ENCODE peak calls at places on chromosomes 2 and 18, in ten cellular contexts. One of them, this sample, is unnamed.

GRCh38 chr18:49664086-49664890 is 102.4 kb downstream of the LIPG start:
- DNase-seq in body of pancreas: no peak
- DNase-seq in GM12892: no peak
- DNase-seq in sigmoid colon: peak; percentile 77
- DNase-seq in right lobe of liver: no peak
- DNase-seq in heart left ventricle: peak; percentile 63
- DNase-seq in ovary: peak; percentile 27
- DNase-seq in upper lobe of left lung: no peak
- DNase-seq in uterus: peak; percentile 41
- DNase-seq in GM12891: no peak
- DNase-seq in this sample: no peak

GRCh38 chr18:47075098-47075883 is 39.9 kb upstream of the ELOA2 start:
- DNase-seq in body of pancreas: no peak
- DNase-seq in GM12892: no peak
- DNase-seq in sigmoid colon: no peak
- DNase-seq in right lobe of liver: no peak
- DNase-seq in heart left ventricle: no peak
- DNase-seq in ovary: no peak
- DNase-seq in upper lobe of left lung: no peak
- DNase-seq in uterus: no peak
- DNase-seq in GM12891: no peak
- DNase-seq in this sample: no peak

GRCh38 chr2:213545481-213545880 is 261.2 kb downstream of the SPAG16 start:
- DNase-seq in body of pancreas: no peak
- DNase-seq in GM12892: no peak
- DNase-seq in sigmoid colon: no peak
- DNase-seq in right lobe of liver: no peak
- DNase-seq in heart left ventricle: no peak
- DNase-seq in ovary: no peak
- DNase-seq in upper lobe of left lung: no peak
- DNase-seq in uterus: no peak
- DNase-seq in GM12891: no peak
- DNase-seq in this sample: no peak

GRCh38 chr18:70420151-70420898 is 131.5 kb downstream of the SOCS6 start:
- DNase-seq in body of pancreas: peak; percentile 31
- DNase-seq in GM12892: no peak
- DNase-seq in sigmoid colon: no peak
- DNase-seq in right lobe of liver: no peak
- DNase-seq in heart left ventricle: no peak
- DNase-seq in ovary: no peak
- DNase-seq in upper lobe of left lung: no peak
- DNase-seq in uterus: no peak
- DNase-seq in GM12891: no peak
- DNase-seq in this sample: no peak

GRCh38 chr2:119059287-119059686 is 99.3 kb downstream of the C1QL2 start:
- DNase-seq in body of pancreas: no peak
- DNase-seq in GM12892: no peak
- DNase-seq in sigmoid colon: no peak
- DNase-seq in right lobe of liver: no peak
- DNase-seq in heart left ventricle: no peak
- DNase-seq in ovary: no peak
- DNase-seq in upper lobe of left lung: no peak
- DNase-seq in uterus: no peak
- DNase-seq in GM12891: no peak
- DNase-seq in this sample: no peak

GRCh38 chr18:49112031-49112430 is 161.3 kb upstream of the SMAD7 start:
- DNase-seq in body of pancreas: no peak
- DNase-seq in GM12892: no peak
- DNase-seq in sigmoid colon: no peak
- DNase-seq in right lobe of liver: no peak
- DNase-seq in heart left ventricle: no peak
- DNase-seq in ovary: no peak
- DNase-seq in upper lobe of left lung: no peak
- DNase-seq in uterus: no peak
- DNase-seq in GM12891: no peak
- DNase-seq in this sample: no peak

GRCh38 chr2:197596751-197597150 is 78.6 kb downstream of the RFTN2 start:
- DNase-seq in body of pancreas: no peak
- DNase-seq in GM12892: no peak
- DNase-seq in sigmoid colon: no peak
- DNase-seq in right lobe of liver: no peak
- DNase-seq in heart left ventricle: no peak
- DNase-seq in ovary: no peak
- DNase-seq in upper lobe of left lung: no peak
- DNase-seq in uterus: no peak
- DNase-seq in GM12891: no peak
- DNase-seq in this sample: no peak

GRCh38 chr2:33093293-33093692 is 146.5 kb downstream of the LTBP1 start:
- DNase-seq in body of pancreas: no peak
- DNase-seq in GM12892: no peak
- DNase-seq in sigmoid colon: no peak
- DNase-seq in right lobe of liver: no peak
- DNase-seq in heart left ventricle: no peak
- DNase-seq in ovary: no peak
- DNase-seq in upper lobe of left lung: no peak
- DNase-seq in uterus: no peak
- DNase-seq in GM12891: no peak
- DNase-seq in this sample: no peak

GRCh38 chr18:26091047-26091630 is 726 bp upstream of the SS18 start:
- DNase-seq in body of pancreas: peak; percentile 63
- DNase-seq in GM12892: no peak
- DNase-seq in sigmoid colon: peak; percentile 88
- DNase-seq in right lobe of liver: peak; percentile 91
- DNase-seq in heart left ventricle: no peak
- DNase-seq in ovary: peak; percentile 71
- DNase-seq in upper lobe of left lung: no peak
- DNase-seq in uterus: peak; percentile 59
- DNase-seq in GM12891: no peak
- DNase-seq in this sample: peak; percentile 91

GRCh38 chr2:73998451-73998850 is 13.7 kb downstream of the TET3 start:
- DNase-seq in body of pancreas: no peak
- DNase-seq in GM12892: no peak
- DNase-seq in sigmoid colon: no peak
- DNase-seq in right lobe of liver: no peak
- DNase-seq in heart left ventricle: no peak
- DNase-seq in ovary: no peak
- DNase-seq in upper lobe of left lung: no peak
- DNase-seq in uterus: no peak
- DNase-seq in GM12891: no peak
- DNase-seq in this sample: no peak

GRCh38 chr2:30252723-30253688 is 21.7 kb downstream of the LBH start:
- DNase-seq in body of pancreas: peak; percentile 87
- DNase-seq in GM12892: no peak
- DNase-seq in sigmoid colon: no peak
- DNase-seq in right lobe of liver: no peak
- DNase-seq in heart left ventricle: peak; percentile 58
- DNase-seq in ovary: peak; percentile 59
- DNase-seq in upper lobe of left lung: peak; percentile 80
- DNase-seq in uterus: peak; percentile 77
- DNase-seq in GM12891: no peak
- DNase-seq in this sample: no peak

GRCh38 chr2:233164117-233164516 is 87.4 kb upstream of the ATG16L1 start:
- DNase-seq in body of pancreas: no peak
- DNase-seq in GM12892: no peak
- DNase-seq in sigmoid colon: no peak
- DNase-seq in right lobe of liver: no peak
- DNase-seq in heart left ventricle: no peak
- DNase-seq in ovary: no peak
- DNase-seq in upper lobe of left lung: no peak
- DNase-seq in uterus: no peak
- DNase-seq in GM12891: no peak
- DNase-seq in this sample: no peak

GRCh38 chr18:9851511-9851910 is 34.3 kb upstream of the TXNDC2 start:
- DNase-seq in body of pancreas: peak; percentile 27
- DNase-seq in GM12892: no peak
- DNase-seq in sigmoid colon: no peak
- DNase-seq in right lobe of liver: no peak
- DNase-seq in heart left ventricle: no peak
- DNase-seq in ovary: no peak
- DNase-seq in upper lobe of left lung: no peak
- DNase-seq in uterus: no peak
- DNase-seq in GM12891: no peak
- DNase-seq in this sample: no peak

GRCh38 chr18:9848170-9848854 is 37.5 kb upstream of the TXNDC2 start:
- DNase-seq in body of pancreas: no peak
- DNase-seq in GM12892: no peak
- DNase-seq in sigmoid colon: no peak
- DNase-seq in right lobe of liver: no peak
- DNase-seq in heart left ventricle: no peak
- DNase-seq in ovary: no peak
- DNase-seq in upper lobe of left lung: no peak
- DNase-seq in uterus: no peak
- DNase-seq in GM12891: no peak
- DNase-seq in this sample: no peak

GRCh38 chr18:9850297-9850696 is 35.5 kb upstream of the TXNDC2 start:
- DNase-seq in body of pancreas: no peak
- DNase-seq in GM12892: no peak
- DNase-seq in sigmoid colon: no peak
- DNase-seq in right lobe of liver: no peak
- DNase-seq in heart left ventricle: no peak
- DNase-seq in ovary: no peak
- DNase-seq in upper lobe of left lung: no peak
- DNase-seq in uterus: no peak
- DNase-seq in GM12891: no peak
- DNase-seq in this sample: no peak

GRCh38 chr18:9852266-9853081 is 33.3 kb upstream of the TXNDC2 start:
- DNase-seq in body of pancreas: no peak
- DNase-seq in GM12892: no peak
- DNase-seq in sigmoid colon: no peak
- DNase-seq in right lobe of liver: no peak
- DNase-seq in heart left ventricle: no peak
- DNase-seq in ovary: no peak
- DNase-seq in upper lobe of left lung: no peak
- DNase-seq in uterus: no peak
- DNase-seq in GM12891: no peak
- DNase-seq in this sample: no peak

GRCh38 chr18:9849407-9849961 is 36.3 kb upstream of the TXNDC2 start:
- DNase-seq in body of pancreas: peak; percentile 67
- DNase-seq in GM12892: no peak
- DNase-seq in sigmoid colon: peak; percentile 82
- DNase-seq in right lobe of liver: peak; percentile 69
- DNase-seq in heart left ventricle: peak; percentile 43
- DNase-seq in ovary: no peak
- DNase-seq in upper lobe of left lung: no peak
- DNase-seq in uterus: no peak
- DNase-seq in GM12891: no peak
- DNase-seq in this sample: peak; percentile 61
- TF ChIP-seq POLR2A in body of pancreas: peak; percentile 26
- TF ChIP-seq POLR2A in GM12892: no peak
- TF ChIP-seq POLR2A in sigmoid colon: no peak
- TF ChIP-seq POLR2A in right lobe of liver: peak; percentile 25
- TF ChIP-seq POLR2A in heart left ventricle: no peak
- TF ChIP-seq POLR2A in ovary: no peak
- TF ChIP-seq POLR2A in upper lobe of left lung: no peak
- TF ChIP-seq POLR2A in uterus: no peak
- TF ChIP-seq POLR2A in GM12891: no peak
- TF ChIP-seq POLR2A in this sample: no peak

DNA sequence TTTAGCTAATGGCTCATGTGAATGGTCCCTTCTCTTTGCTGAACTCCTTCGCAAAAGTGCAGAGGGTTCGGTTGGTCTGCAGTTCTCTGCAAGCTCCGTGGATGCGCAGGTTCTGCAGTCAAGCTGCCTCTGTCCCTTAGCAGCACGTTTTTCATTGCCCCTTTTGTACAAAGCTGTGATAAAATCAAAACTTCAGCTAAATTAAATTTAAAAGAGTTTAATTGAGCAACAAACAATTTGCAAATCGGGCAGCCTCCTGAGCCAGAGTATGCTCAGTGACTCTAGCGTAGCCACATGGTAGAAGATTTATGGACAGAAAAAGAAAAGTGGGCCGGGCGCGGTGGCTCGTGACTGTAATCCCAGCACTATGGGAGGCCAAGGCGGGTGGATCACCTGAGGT is 18.8 kb downstream of the TSN start:
- DNase-seq in body of pancreas: no peak
- DNase-seq in GM12892: no peak
- DNase-seq in sigmoid colon: no peak
- DNase-seq in right lobe of liver: no peak
- DNase-seq in heart left ventricle: no peak
- DNase-seq in ovary: no peak
- DNase-seq in upper lobe of left lung: no peak
- DNase-seq in uterus: no peak
- DNase-seq in GM12891: no peak
- DNase-seq in this sample: no peak
- TF ChIP-seq POLR2A in body of pancreas: no peak
- TF ChIP-seq POLR2A in GM12892: no peak
- TF ChIP-seq POLR2A in sigmoid colon: no peak
- TF ChIP-seq POLR2A in right lobe of liver: no peak
- TF ChIP-seq POLR2A in heart left ventricle: no peak
- TF ChIP-seq POLR2A in ovary: no peak
- TF ChIP-seq POLR2A in upper lobe of left lung: no peak
- TF ChIP-seq POLR2A in uterus: no peak
- TF ChIP-seq POLR2A in GM12891: no peak
- TF ChIP-seq POLR2A in this sample: no peak

DNA sequence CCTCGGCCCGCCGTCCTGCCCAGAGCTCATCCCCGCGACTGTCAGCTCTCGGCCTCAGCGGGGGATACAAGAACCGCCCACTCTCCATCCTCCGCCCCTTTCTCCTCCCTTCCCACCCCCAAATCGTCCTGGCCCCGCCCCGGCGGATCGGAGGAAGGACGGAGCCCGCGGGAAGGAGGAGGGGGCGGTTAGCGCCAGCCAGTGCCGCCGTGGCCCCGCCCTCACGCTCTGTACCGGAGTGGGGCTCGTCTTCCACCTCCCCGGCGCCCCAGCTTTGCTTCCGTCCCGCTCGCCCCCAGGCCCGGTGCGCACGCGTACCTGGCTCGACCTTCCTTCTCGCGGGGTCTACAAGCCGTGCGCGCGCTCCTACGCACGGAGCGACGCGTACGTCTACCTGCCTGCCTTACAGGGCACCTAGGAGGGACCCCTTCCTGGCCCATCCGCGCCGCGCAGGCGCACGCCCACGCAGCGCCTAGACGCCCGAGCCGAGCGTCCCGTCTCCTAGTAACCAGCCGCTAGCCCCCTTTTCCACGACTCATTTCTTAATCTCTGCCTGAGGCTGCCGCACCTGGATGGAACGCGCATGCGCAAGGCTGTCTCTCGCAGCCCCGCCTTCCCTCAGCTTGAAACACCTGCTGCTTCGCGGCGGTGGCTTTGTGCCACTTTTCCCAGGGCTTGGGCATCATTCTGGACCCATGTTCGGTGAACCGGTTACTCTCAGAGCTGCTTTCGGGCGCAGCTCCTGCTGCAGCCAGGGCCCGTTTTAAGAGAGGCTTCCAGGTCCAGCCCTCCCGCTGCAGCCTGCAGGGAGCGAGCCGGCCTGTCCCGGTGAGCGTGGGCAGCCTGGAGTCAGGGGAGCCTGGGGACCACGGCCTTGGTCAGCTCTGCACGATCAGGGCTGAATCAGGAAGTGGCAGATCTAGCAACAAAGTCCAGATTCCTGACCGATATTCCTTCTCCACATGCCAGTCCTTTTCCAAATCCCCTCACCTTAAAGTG is at the start of gene C2orf15:
- DNase-seq in body of pancreas: peak; percentile 96
- DNase-seq in GM12892: peak; percentile 71
- DNase-seq in sigmoid colon: peak; percentile 95
- DNase-seq in right lobe of liver: peak; percentile 98
- DNase-seq in heart left ventricle: peak; percentile 91
- DNase-seq in ovary: peak; percentile 94
- DNase-seq in upper lobe of left lung: peak; percentile 98
- DNase-seq in uterus: peak; percentile 94
- DNase-seq in GM12891: peak; percentile 75
- DNase-seq in this sample: peak; percentile 99
- TF ChIP-seq POLR2A in body of pancreas: peak; percentile 92
- TF ChIP-seq POLR2A in GM12892: peak; percentile 80
- TF ChIP-seq POLR2A in sigmoid colon: no peak
- TF ChIP-seq POLR2A in right lobe of liver: no peak
- TF ChIP-seq POLR2A in heart left ventricle: no peak
- TF ChIP-seq POLR2A in ovary: no peak
- TF ChIP-seq POLR2A in upper lobe of left lung: no peak
- TF ChIP-seq POLR2A in uterus: peak; percentile 39
- TF ChIP-seq POLR2A in GM12891: peak; percentile 84
- TF ChIP-seq POLR2A in this sample: no peak

GRCh38 chr2:65227471-65228248 is at the start of gene ACTR2:
- DNase-seq in body of pancreas: peak; percentile 97
- DNase-seq in GM12892: peak; percentile 63
- DNase-seq in sigmoid colon: peak; percentile 98
- DNase-seq in right lobe of liver: peak; percentile 98
- DNase-seq in heart left ventricle: peak; percentile 97
- DNase-seq in ovary: peak; percentile 93
- DNase-seq in upper lobe of left lung: peak; percentile 98
- DNase-seq in uterus: peak; percentile 96
- DNase-seq in GM12891: peak; percentile 67
- DNase-seq in this sample: peak; percentile 99
- TF ChIP-seq POLR2A in body of pancreas: peak; percentile 94
- TF ChIP-seq POLR2A in GM12892: peak; percentile 98
- TF ChIP-seq POLR2A in sigmoid colon: peak; percentile 66
- TF ChIP-seq POLR2A in right lobe of liver: peak; percentile 90
- TF ChIP-seq POLR2A in heart left ventricle: no peak
- TF ChIP-seq POLR2A in ovary: peak; percentile 45
- TF ChIP-seq POLR2A in upper lobe of left lung: peak; percentile 19
- TF ChIP-seq POLR2A in uterus: peak; percentile 78
- TF ChIP-seq POLR2A in GM12891: peak; percentile 93
- TF ChIP-seq POLR2A in this sample: no peak